ENCODE peak calls at places on chromosomes 4 and X, in five cellular contexts. G is GM04503; R is effector memory CD4-positive, alpha-beta T cell; E is astrocyte of the spinal cord; C is activated T-helper 1 cell treated with Interleukin-2 at 50 U/mL for 16 hours. B is an unnamed sample.

GRCh38 chrX:148647666-148648065 is 147.2 kb downstream of the AFF2 start:
- DNase-seq in G (no peak), R (no peak), E (no peak), C (no peak), B (no peak)

GRCh38 chrX:135572436-135572835 is 52.0 kb downstream of the INTS6L start:
- DNase-seq in G (no peak), R (no peak), E (no peak), C (no peak), B (no peak)

GRCh38 chrX:19581786-19582185 is 66.5 kb upstream of the MAP3K15 start:
- DNase-seq in G (no peak), R (no peak), E (no peak), C (no peak), B (no peak)

GRCh38 chr4:169619518-169619957 is 840 bp upstream of the CLCN3 start:
- DNase-seq in G (no peak), R (peak), E (peak), C (peak), B (peak)

GRCh38 chrX:140180585-140180984 is 215.3 kb upstream of the CXorf66 start:
- DNase-seq in G (no peak), R (no peak), E (peak), C (no peak), B (no peak)

GRCh38 chr4:158906073-158906472 is 137.2 kb downstream of the FNIP2 start:
- DNase-seq in G (no peak), R (no peak), E (no peak), C (no peak), B (no peak)

GRCh38 chr4:173448919-173449641 is 50.2 kb upstream of the SCRG1 start:
- DNase-seq in G (no peak), R (no peak), E (no peak), C (no peak), B (no peak)

GRCh38 chr4:110633358-110634319 is 10.8 kb upstream of the PITX2 start:
- DNase-seq in G (peak), R (no peak), E (no peak), C (no peak), B (no peak)

GRCh38 chr4:61162116-61162515 is 38.0 kb upstream of the ADGRL3 start:
- DNase-seq in G (no peak), R (no peak), E (peak), C (no peak), B (no peak)

GRCh38 chrX:10821293-10821692 is 200.9 kb upstream of the MID1 start:
- DNase-seq in G (no peak), R (no peak), E (no peak), C (no peak), B (no peak)